ENCODE peak calls at places on chromosomes 2 and 18, in nine cellular contexts. I, V, K, H, X, R, E, F and C are unnamed samples.

GRCh38 chr2:170525566-170525900 is 189.6 kb upstream of the SP5 start:
- DNase-seq in I (peak), V (peak), K (peak), H (peak), X (no peak), R (peak), E (peak), F (peak), C (peak)

GRCh38 chr2:32479224-32479623 is 122.4 kb downstream of the BIRC6 start:
- DNase-seq in I (peak), V (no peak), K (no peak), H (no peak), X (no peak), R (no peak), E (no peak), F (no peak), C (no peak)

GRCh38 chr2:96158554-96158940 is 13.3 kb upstream of the DUSP2 start:
- DNase-seq in I (no peak), V (no peak), K (no peak), H (no peak), X (no peak), R (no peak), E (no peak), F (no peak), C (no peak)

GRCh38 chr2:12236136-12236834 is 480.5 kb upstream of the TRIB2 start:
- DNase-seq in I (peak), V (no peak), K (no peak), H (no peak), X (no peak), R (no peak), E (no peak), F (no peak), C (no peak)

GRCh38 chr2:11743846-11744553 is 2.4 kb upstream of the LPIN1 start:
- DNase-seq in I (peak), V (peak), K (peak), H (peak), X (peak), R (peak), E (peak), F (peak), C (peak)

GRCh38 chr2:19900536-19901200 is 1.1 kb downstream of the TTC32 start:
- DNase-seq in I (no peak), V (no peak), K (peak), H (no peak), X (peak), R (no peak), E (peak), F (no peak), C (no peak)

GRCh38 chr2:53490659-53491058 is 276.9 kb upstream of the CHAC2 start:
- DNase-seq in I (peak), V (peak), K (no peak), H (no peak), X (no peak), R (no peak), E (no peak), F (peak), C (peak)

GRCh38 chr2:33598472-33599174 is 476 bp downstream of the FAM98A start:
- DNase-seq in I (peak), V (peak), K (peak), H (no peak), X (peak), R (peak), E (peak), F (no peak), C (peak)

GRCh38 chr2:226985227-226985946 is 149.5 kb downstream of the RHBDD1 start:
- DNase-seq in I (peak), V (no peak), K (peak), H (peak), X (peak), R (peak), E (peak), F (peak), C (peak)

GRCh38 chr18:21242141-21243040 is at the start of gene GREB1L:
- DNase-seq in I (no peak), V (peak), K (peak), H (no peak), X (peak), R (peak), E (peak), F (peak), C (peak)
- TF ChIP-seq POLR2A in I (no peak), V (peak), K (peak), H (no peak), X (no peak), R (no peak), E (no peak), F (peak), C (peak)

GRCh38 chr2:28394997-28395333 is 2.3 kb downstream of the FOSL2 start:
- DNase-seq in I (no peak), V (no peak), K (no peak), H (no peak), X (peak), R (no peak), E (no peak), F (no peak), C (no peak)

GRCh38 chr2:28393115-28393836 is 618 bp downstream of the FOSL2 start:
- DNase-seq in I (peak), V (peak), K (no peak), H (peak), X (peak), R (peak), E (peak), F (peak), C (no peak)

GRCh38 chr2:28397043-28397381 is 4.4 kb downstream of the FOSL2 start:
- DNase-seq in I (no peak), V (no peak), K (no peak), H (no peak), X (no peak), R (no peak), E (no peak), F (no peak), C (no peak)

GRCh38 chr2:28394331-28394877 is 1.7 kb downstream of the FOSL2 start:
- DNase-seq in I (peak), V (peak), K (no peak), H (peak), X (peak), R (peak), E (peak), F (peak), C (no peak)

GRCh38 chr2:28395334-28396061 is 2.8 kb downstream of the FOSL2 start:
- DNase-seq in I (peak), V (peak), K (no peak), H (peak), X (peak), R (peak), E (peak), F (peak), C (no peak)
- TF ChIP-seq POLR2A in I (no peak), V (peak), K (no peak), H (peak), X (no peak), R (no peak), E (peak), F (peak), C (no peak)

GRCh38 chr2:74835831-74836674 is 2.1 kb downstream of the HK2 start:
- DNase-seq in I (peak), V (no peak), K (peak), H (no peak), X (peak), R (no peak), E (peak), F (no peak), C (no peak)

GRCh38 chr2:74836675-74837401 is 2.9 kb downstream of the HK2 start:
- DNase-seq in I (no peak), V (no peak), K (no peak), H (no peak), X (no peak), R (no peak), E (no peak), F (no peak), C (no peak)

GRCh38 chr2:74834806-74835755 is 1.2 kb downstream of the HK2 start:
- DNase-seq in I (peak), V (peak), K (peak), H (no peak), X (peak), R (peak), E (peak), F (peak), C (no peak)

GRCh38 chr2:74831693-74832530 is 2.0 kb upstream of the HK2 start:
- DNase-seq in I (peak), V (no peak), K (peak), H (no peak), X (peak), R (no peak), E (no peak), F (no peak), C (peak)

GRCh38 chr2:74833418-74834233 is at the start of gene HK2:
- DNase-seq in I (peak), V (peak), K (peak), H (peak), X (peak), R (peak), E (peak), F (peak), C (peak)
- TF ChIP-seq POLR2A in I (peak), V (peak), K (no peak), H (no peak), X (peak), R (peak), E (no peak), F (peak), C (no peak)

GRCh38 chr2:241677392-241677791 is 9.2 kb downstream of the DTYMK start:
- DNase-seq in I (no peak), V (no peak), K (no peak), H (no peak), X (no peak), R (no peak), E (no peak), F (no peak), C (no peak)

GRCh38 chr2:241675885-241676284 is 10.7 kb downstream of the DTYMK start:
- DNase-seq in I (no peak), V (no peak), K (no peak), H (no peak), X (no peak), R (no peak), E (no peak), F (no peak), C (no peak)

GRCh38 chr2:241678307-241678706 is 8.3 kb downstream of the DTYMK start:
- DNase-seq in I (no peak), V (no peak), K (no peak), H (peak), X (no peak), R (no peak), E (no peak), F (no peak), C (no peak)

GRCh38 chr2:241678784-241679540 is 7.7 kb downstream of the DTYMK start:
- DNase-seq in I (no peak), V (no peak), K (no peak), H (no peak), X (no peak), R (no peak), E (no peak), F (no peak), C (no peak)

GRCh38 chr2:241676665-241677064 is 9.9 kb downstream of the DTYMK start:
- DNase-seq in I (no peak), V (no peak), K (no peak), H (no peak), X (no peak), R (no peak), E (no peak), F (no peak), C (no peak)
- TF ChIP-seq POLR2A in I (no peak), V (no peak), K (no peak), H (no peak), X (peak), R (no peak), E (no peak), F (no peak), C (no peak)

GRCh38 chr2:73000808-73001570 is 70.5 kb downstream of the SFXN5 start:
- DNase-seq in I (no peak), V (no peak), K (no peak), H (peak), X (no peak), R (no peak), E (no peak), F (peak), C (no peak)
- TF ChIP-seq POLR2A in I (no peak), V (no peak), K (no peak), H (no peak), X (no peak), R (no peak), E (no peak), F (no peak), C (no peak)